ENCODE peak calls at places on chromosomes 3 and 15, in eight cellular contexts. One of them, this sample, is unnamed. For H3K4me1, the result is how much of the 10 kb centered on the place peaks cover.

GRCh38 chr3:127277591-127277990 is 10.3 kb downstream of the PRR20G start:
- DNase-seq in left lung: no peak
- DNase-seq in IMR-90: no peak
- DNase-seq in HAP-1: no peak
- DNase-seq in fibroblast of lung: no peak
- DNase-seq in tibial nerve: no peak
- DNase-seq in astrocyte: no peak
- DNase-seq in endothelial cell of umbilical vein: no peak
- DNase-seq in this sample: no peak

GRCh38 chr3:178967184-178967532 is 104.5 kb downstream of the ZMAT3 start:
- DNase-seq in fibroblast of lung: no peak
- DNase-seq in left lung: no peak
- DNase-seq in astrocyte: no peak
- DNase-seq in endothelial cell of umbilical vein: no peak
- DNase-seq in HAP-1: no peak
- DNase-seq in IMR-90: no peak
- DNase-seq in tibial nerve: no peak
- DNase-seq in this sample: no peak

GRCh38 chr3:156978471-156978961 is 152.4 kb downstream of the LEKR1 start:
- DNase-seq in HAP-1: no peak
- DNase-seq in endothelial cell of umbilical vein: no peak
- DNase-seq in astrocyte: no peak
- DNase-seq in left lung: no peak
- DNase-seq in fibroblast of lung: peak
- DNase-seq in tibial nerve: no peak
- DNase-seq in IMR-90: peak
- DNase-seq in this sample: peak

GRCh38 chr3:175041369-175041768 is 182.2 kb downstream of the NAALADL2 start:
- DNase-seq in HAP-1: no peak
- DNase-seq in IMR-90: peak
- DNase-seq in fibroblast of lung: peak
- DNase-seq in left lung: no peak
- DNase-seq in endothelial cell of umbilical vein: no peak
- DNase-seq in astrocyte: no peak
- DNase-seq in tibial nerve: no peak
- DNase-seq in this sample: no peak

GRCh38 chr3:195263925-195264575 is 6.9 kb downstream of the XXYLT1 start:
- DNase-seq in astrocyte: no peak
- DNase-seq in fibroblast of lung: no peak
- DNase-seq in HAP-1: no peak
- DNase-seq in IMR-90: no peak
- DNase-seq in left lung: peak
- DNase-seq in endothelial cell of umbilical vein: no peak
- DNase-seq in tibial nerve: no peak
- DNase-seq in this sample: peak

GRCh38 chr15:92521624-92522008 is 127.9 kb downstream of the ST8SIA2 start:
- DNase-seq in endothelial cell of umbilical vein: peak
- DNase-seq in left lung: no peak
- DNase-seq in astrocyte: peak
- DNase-seq in tibial nerve: peak
- DNase-seq in IMR-90: peak
- DNase-seq in HAP-1: peak
- DNase-seq in fibroblast of lung: peak
- DNase-seq in this sample: peak

GRCh38 chr15:29711531-29711930 is 110.7 kb downstream of the TJP1 start:
- DNase-seq in astrocyte: peak
- DNase-seq in tibial nerve: no peak
- DNase-seq in left lung: no peak
- DNase-seq in IMR-90: no peak
- DNase-seq in HAP-1: no peak
- DNase-seq in fibroblast of lung: no peak
- DNase-seq in endothelial cell of umbilical vein: no peak
- DNase-seq in this sample: no peak

GRCh38 chr3:81289676-81290075 is 471.8 kb downstream of the GBE1 start:
- DNase-seq in left lung: no peak
- DNase-seq in tibial nerve: no peak
- DNase-seq in IMR-90: peak
- DNase-seq in astrocyte: peak
- DNase-seq in endothelial cell of umbilical vein: peak
- DNase-seq in fibroblast of lung: no peak
- DNase-seq in HAP-1: no peak
- DNase-seq in this sample: no peak

GRCh38 chr15:23424111-23424904 is 22.7 kb downstream of the GOLGA6L2 start:
- DNase-seq in tibial nerve: no peak
- DNase-seq in HAP-1: no peak
- DNase-seq in left lung: no peak
- DNase-seq in fibroblast of lung: no peak
- DNase-seq in astrocyte: no peak
- DNase-seq in endothelial cell of umbilical vein: no peak
- DNase-seq in IMR-90: no peak
- DNase-seq in this sample: no peak

GRCh38 chr15:52247032-52247431 is 48.6 kb downstream of the MYO5C start:
- DNase-seq in HAP-1: no peak
- DNase-seq in IMR-90: peak
- DNase-seq in astrocyte: peak
- DNase-seq in left lung: no peak
- DNase-seq in tibial nerve: no peak
- DNase-seq in endothelial cell of umbilical vein: no peak
- DNase-seq in fibroblast of lung: peak
- DNase-seq in this sample: no peak

GRCh38 chr3:107951111-107951510 is 139.7 kb downstream of the CD47 start:
- DNase-seq in astrocyte: no peak
- DNase-seq in tibial nerve: no peak
- DNase-seq in fibroblast of lung: no peak
- DNase-seq in HAP-1: no peak
- DNase-seq in left lung: no peak
- DNase-seq in endothelial cell of umbilical vein: no peak
- DNase-seq in IMR-90: no peak
- DNase-seq in this sample: no peak

GRCh38 chr3:126360046-126360713 is 3.0 kb upstream of the KLF15 start:
- DNase-seq in endothelial cell of umbilical vein: no peak
- DNase-seq in IMR-90: no peak
- DNase-seq in left lung: no peak
- DNase-seq in astrocyte: no peak
- DNase-seq in HAP-1: no peak
- DNase-seq in fibroblast of lung: no peak
- DNase-seq in tibial nerve: peak
- DNase-seq in this sample: no peak

GRCh38 chr3:28901029-28901428 is 379.8 kb upstream of the RBMS3 start:
- DNase-seq in astrocyte: no peak
- DNase-seq in fibroblast of lung: peak
- DNase-seq in HAP-1: no peak
- DNase-seq in endothelial cell of umbilical vein: no peak
- DNase-seq in tibial nerve: no peak
- DNase-seq in left lung: no peak
- DNase-seq in IMR-90: no peak
- DNase-seq in this sample: peak

GRCh38 chr15:77019476-77020331 is 24.8 kb downstream of the PSTPIP1 start:
- DNase-seq in IMR-90: peak
- DNase-seq in astrocyte: peak
- DNase-seq in HAP-1: no peak
- DNase-seq in fibroblast of lung: no peak
- DNase-seq in tibial nerve: no peak
- DNase-seq in left lung: peak
- DNase-seq in endothelial cell of umbilical vein: no peak
- DNase-seq in this sample: peak

GRCh38 chr3:139771331-139771730 is 93.6 kb upstream of the NMNAT3 start:
- DNase-seq in endothelial cell of umbilical vein: no peak
- DNase-seq in fibroblast of lung: no peak
- DNase-seq in HAP-1: no peak
- DNase-seq in astrocyte: peak
- DNase-seq in tibial nerve: no peak
- DNase-seq in IMR-90: no peak
- DNase-seq in left lung: no peak
- DNase-seq in this sample: no peak

GRCh38 chr3:88149146-88149515 is 628 bp upstream of the C3orf38 start:
- DNase-seq in fibroblast of lung: peak
- DNase-seq in HAP-1: peak
- DNase-seq in endothelial cell of umbilical vein: no peak
- DNase-seq in IMR-90: peak
- DNase-seq in left lung: no peak
- DNase-seq in tibial nerve: no peak
- DNase-seq in astrocyte: peak
- DNase-seq in this sample: no peak

GRCh38 chr3:11661052-11661656 is 17.4 kb upstream of the VGLL4 start:
- DNase-seq in IMR-90: no peak
- DNase-seq in HAP-1: no peak
- DNase-seq in astrocyte: no peak
- DNase-seq in fibroblast of lung: no peak
- DNase-seq in left lung: no peak
- DNase-seq in endothelial cell of umbilical vein: peak
- DNase-seq in tibial nerve: no peak
- DNase-seq in this sample: no peak

GRCh38 chr3:17607905-17608304 is 134.5 kb downstream of the TBC1D5 start:
- DNase-seq in endothelial cell of umbilical vein: no peak
- DNase-seq in astrocyte: no peak
- DNase-seq in HAP-1: no peak
- DNase-seq in tibial nerve: no peak
- DNase-seq in IMR-90: no peak
- DNase-seq in left lung: no peak
- DNase-seq in fibroblast of lung: no peak
- DNase-seq in this sample: no peak

DNA sequence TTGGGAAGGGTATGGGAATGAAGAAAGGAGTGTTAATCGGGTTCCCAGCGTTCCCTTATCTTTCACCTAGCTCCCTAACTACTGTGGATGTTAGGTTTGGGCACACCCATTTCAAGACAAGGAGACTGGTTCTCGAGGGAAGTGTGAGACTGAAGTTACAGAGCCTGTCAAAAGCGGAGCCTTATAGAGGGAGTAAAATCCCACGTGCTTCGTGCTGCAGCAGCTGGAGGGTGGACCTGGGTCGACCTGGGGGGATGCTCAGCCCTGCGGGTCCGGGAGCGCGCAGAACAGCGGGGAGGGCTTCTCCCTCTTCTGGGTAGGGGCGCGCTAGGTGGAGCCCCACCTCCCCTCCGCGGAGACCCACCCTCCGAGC is 314 bp upstream of the TMED3 start:
- DNase-seq in fibroblast of lung: peak
- DNase-seq in left lung: no peak
- DNase-seq in tibial nerve: no peak
- DNase-seq in endothelial cell of umbilical vein: no peak
- DNase-seq in HAP-1: peak
- DNase-seq in IMR-90: peak
- DNase-seq in astrocyte: peak
- DNase-seq in this sample: no peak
- H3K4me1 ChIP-seq in fibroblast of lung: under half
- H3K4me1 ChIP-seq in left lung: under half
- H3K4me1 ChIP-seq in tibial nerve: under half
- H3K4me1 ChIP-seq in endothelial cell of umbilical vein: under half
- H3K4me1 ChIP-seq in HAP-1: under half
- H3K4me1 ChIP-seq in IMR-90: under half
- H3K4me1 ChIP-seq in astrocyte: under half
- H3K4me1 ChIP-seq in this sample: under half

DNA sequence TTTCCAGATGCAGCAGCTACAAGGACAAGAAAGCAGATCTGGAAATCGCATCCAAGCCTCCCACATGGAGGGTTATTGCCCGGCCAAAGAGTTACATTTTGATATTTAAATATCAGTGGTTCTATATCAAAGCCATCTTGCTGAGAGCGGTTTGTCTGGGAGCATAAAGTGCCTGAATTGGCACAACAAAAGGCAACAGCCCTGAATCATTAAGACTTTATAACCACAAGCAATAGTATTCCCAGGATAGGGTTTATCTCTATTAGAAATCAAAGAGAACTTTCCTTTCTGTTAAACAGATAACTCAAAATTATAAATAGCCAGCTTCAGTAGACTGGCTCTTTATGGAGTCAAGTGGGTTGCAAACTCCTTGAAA is 564.7 kb downstream of the ROBO1 start:
- DNase-seq in IMR-90: no peak
- DNase-seq in astrocyte: peak
- DNase-seq in tibial nerve: no peak
- DNase-seq in left lung: no peak
- DNase-seq in endothelial cell of umbilical vein: no peak
- DNase-seq in fibroblast of lung: no peak
- DNase-seq in HAP-1: peak
- DNase-seq in this sample: no peak
- H3K4me3 ChIP-seq in IMR-90: no peak
- H3K4me3 ChIP-seq in astrocyte: no peak
- H3K4me3 ChIP-seq in tibial nerve: no peak
- H3K4me3 ChIP-seq in left lung: no peak
- H3K4me3 ChIP-seq in endothelial cell of umbilical vein: no peak
- H3K4me3 ChIP-seq in fibroblast of lung: no peak
- H3K4me3 ChIP-seq in HAP-1: no peak
- H3K4me3 ChIP-seq in this sample: no peak

DNA sequence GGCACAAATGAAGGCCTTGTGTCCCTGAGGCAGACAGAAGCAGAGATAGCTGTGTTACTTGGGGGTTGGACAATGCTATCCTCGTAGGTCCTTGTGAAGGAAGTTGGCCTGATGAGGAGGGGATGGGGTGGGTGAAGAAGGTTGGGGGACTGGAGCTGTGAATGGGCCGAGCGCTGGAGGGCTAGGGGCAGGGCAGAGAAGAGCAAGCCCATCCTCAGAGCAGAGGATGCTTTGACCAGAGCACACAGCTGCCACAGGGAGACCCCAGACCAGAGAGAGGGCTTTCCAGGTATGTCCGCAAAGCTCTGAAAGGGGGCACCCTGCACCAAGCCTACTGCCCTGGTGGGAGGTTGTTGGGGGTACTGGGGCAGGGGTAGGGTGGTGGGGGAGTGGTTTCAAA is 5.7 kb upstream of the TBC1D2B start:
- DNase-seq in HAP-1: no peak
- DNase-seq in left lung: no peak
- DNase-seq in tibial nerve: no peak
- DNase-seq in fibroblast of lung: no peak
- DNase-seq in IMR-90: no peak
- DNase-seq in endothelial cell of umbilical vein: no peak
- DNase-seq in astrocyte: no peak
- DNase-seq in this sample: no peak
- H3K4me1 ChIP-seq in HAP-1: under half
- H3K4me1 ChIP-seq in left lung: under half
- H3K4me1 ChIP-seq in tibial nerve: under half
- H3K4me1 ChIP-seq in fibroblast of lung: under half
- H3K4me1 ChIP-seq in IMR-90: under half
- H3K4me1 ChIP-seq in endothelial cell of umbilical vein: under half
- H3K4me1 ChIP-seq in astrocyte: under half
- H3K4me1 ChIP-seq in this sample: under half

GRCh38 chr3:71450985-71451560 is 132.5 kb downstream of the FOXP1 start:
- DNase-seq in endothelial cell of umbilical vein: no peak
- DNase-seq in astrocyte: no peak
- DNase-seq in IMR-90: peak
- DNase-seq in left lung: no peak
- DNase-seq in HAP-1: no peak
- DNase-seq in fibroblast of lung: no peak
- DNase-seq in tibial nerve: no peak
- DNase-seq in this sample: no peak

GRCh38 chr3:71447803-71448202 is 135.7 kb downstream of the FOXP1 start:
- DNase-seq in IMR-90: peak
- DNase-seq in left lung: no peak
- DNase-seq in HAP-1: no peak
- DNase-seq in endothelial cell of umbilical vein: no peak
- DNase-seq in astrocyte: peak
- DNase-seq in fibroblast of lung: no peak
- DNase-seq in tibial nerve: no peak
- DNase-seq in this sample: no peak

GRCh38 chr3:71451812-71452211 is 131.7 kb downstream of the FOXP1 start:
- DNase-seq in left lung: no peak
- DNase-seq in tibial nerve: no peak
- DNase-seq in fibroblast of lung: no peak
- DNase-seq in HAP-1: no peak
- DNase-seq in astrocyte: no peak
- DNase-seq in endothelial cell of umbilical vein: no peak
- DNase-seq in IMR-90: no peak
- DNase-seq in this sample: no peak

GRCh38 chr3:71447197-71447596 is 136.3 kb downstream of the FOXP1 start:
- DNase-seq in tibial nerve: no peak
- DNase-seq in endothelial cell of umbilical vein: no peak
- DNase-seq in IMR-90: no peak
- DNase-seq in fibroblast of lung: no peak
- DNase-seq in HAP-1: no peak
- DNase-seq in astrocyte: peak
- DNase-seq in left lung: no peak
- DNase-seq in this sample: no peak

GRCh38 chr3:71450162-71450561 is 133.4 kb downstream of the FOXP1 start:
- DNase-seq in HAP-1: no peak
- DNase-seq in endothelial cell of umbilical vein: no peak
- DNase-seq in astrocyte: no peak
- DNase-seq in fibroblast of lung: no peak
- DNase-seq in IMR-90: no peak
- DNase-seq in tibial nerve: no peak
- DNase-seq in left lung: no peak
- DNase-seq in this sample: no peak
- H3K4me3 ChIP-seq in HAP-1: no peak
- H3K4me3 ChIP-seq in endothelial cell of umbilical vein: no peak
- H3K4me3 ChIP-seq in astrocyte: no peak
- H3K4me3 ChIP-seq in fibroblast of lung: no peak
- H3K4me3 ChIP-seq in IMR-90: no peak
- H3K4me3 ChIP-seq in tibial nerve: no peak
- H3K4me3 ChIP-seq in left lung: no peak
- H3K4me3 ChIP-seq in this sample: no peak

This sample was measured in right cardiac atrium.